ENCODE peak calls at places on chromosomes 2 and 18, in seven cellular contexts. One of them, this sample, is unnamed.

GRCh38 chr2:60998628-60999545 is 18.6 kb upstream of the PEX13 start:
- DNase-seq in HCT116: no peak
- DNase-seq in K562: peak; percentile 65
- DNase-seq in SK-N-SH: peak; percentile 52
- DNase-seq in HepG2: peak; percentile 62
- DNase-seq in H1: no peak
- DNase-seq in GM12878: no peak
- DNase-seq in this sample: peak; percentile 62

GRCh38 chr2:234770081-234770506 is 181.7 kb upstream of the SH3BP4 start:
- DNase-seq in HCT116: no peak
- DNase-seq in K562: no peak
- DNase-seq in SK-N-SH: peak; percentile 57
- DNase-seq in HepG2: no peak
- DNase-seq in H1: no peak
- DNase-seq in GM12878: no peak
- DNase-seq in this sample: no peak

GRCh38 chr2:112627060-112628040 is 18.4 kb upstream of the SLC20A1 start:
- DNase-seq in HCT116: no peak
- DNase-seq in K562: peak; percentile 53
- DNase-seq in SK-N-SH: no peak
- DNase-seq in HepG2: no peak
- DNase-seq in H1: no peak
- DNase-seq in GM12878: no peak
- DNase-seq in this sample: no peak

GRCh38 chr2:225456619-225457260 is 57.2 kb downstream of the NYAP2 start:
- DNase-seq in HCT116: no peak
- DNase-seq in K562: peak; percentile 57
- DNase-seq in SK-N-SH: no peak
- DNase-seq in HepG2: no peak
- DNase-seq in H1: no peak
- DNase-seq in GM12878: no peak
- DNase-seq in this sample: no peak

GRCh38 chr18:9876867-9877654 is 8.7 kb upstream of the TXNDC2 start:
- DNase-seq in HCT116: peak; percentile 40
- DNase-seq in K562: peak; percentile 98
- DNase-seq in SK-N-SH: peak; percentile 20
- DNase-seq in HepG2: peak; percentile 30
- DNase-seq in H1: no peak
- DNase-seq in GM12878: no peak
- DNase-seq in this sample: no peak

GRCh38 chr2:128367601-128368359 is 49.1 kb upstream of the HS6ST1 start:
- DNase-seq in HCT116: no peak
- DNase-seq in K562: no peak
- DNase-seq in SK-N-SH: no peak
- DNase-seq in HepG2: no peak
- DNase-seq in H1: no peak
- DNase-seq in GM12878: no peak
- DNase-seq in this sample: no peak

GRCh38 chr2:177721087-177721486 is 328.5 kb downstream of the AGPS start:
- DNase-seq in HCT116: no peak
- DNase-seq in K562: no peak
- DNase-seq in SK-N-SH: no peak
- DNase-seq in HepG2: peak; percentile 67
- DNase-seq in H1: no peak
- DNase-seq in GM12878: no peak
- DNase-seq in this sample: no peak

GRCh38 chr2:151973901-151974199 is 125.0 kb downstream of the CACNB4 start:
- DNase-seq in HCT116: no peak
- DNase-seq in K562: no peak
- DNase-seq in SK-N-SH: peak; percentile 73
- DNase-seq in HepG2: peak; percentile 66
- DNase-seq in H1: peak; percentile 55
- DNase-seq in GM12878: no peak
- DNase-seq in this sample: no peak

GRCh38 chr18:24212939-24213338 is 74.1 kb downstream of the CABYR start:
- DNase-seq in HCT116: peak; percentile 94
- DNase-seq in K562: no peak
- DNase-seq in SK-N-SH: no peak
- DNase-seq in HepG2: peak; percentile 14
- DNase-seq in H1: no peak
- DNase-seq in GM12878: no peak
- DNase-seq in this sample: no peak

GRCh38 chr2:211899871-211900482 is 638.6 kb downstream of the ERBB4 start:
- DNase-seq in HCT116: no peak
- DNase-seq in K562: no peak
- DNase-seq in SK-N-SH: no peak
- DNase-seq in HepG2: no peak
- DNase-seq in H1: no peak
- DNase-seq in GM12878: no peak
- DNase-seq in this sample: no peak

GRCh38 chr2:121173112-121173511 is 111.9 kb downstream of the TFCP2L1 start:
- DNase-seq in HCT116: no peak
- DNase-seq in K562: no peak
- DNase-seq in SK-N-SH: no peak
- DNase-seq in HepG2: no peak
- DNase-seq in H1: no peak
- DNase-seq in GM12878: no peak
- DNase-seq in this sample: no peak

GRCh38 chr2:39913648-39914456 is 134.8 kb upstream of the THUMPD2 start:
- DNase-seq in HCT116: peak; percentile 59
- DNase-seq in K562: peak; percentile 57
- DNase-seq in SK-N-SH: peak; percentile 57
- DNase-seq in HepG2: peak; percentile 60
- DNase-seq in H1: no peak
- DNase-seq in GM12878: peak; percentile 7
- DNase-seq in this sample: peak; percentile 13

GRCh38 chr2:64361151-64361938 is 92.6 kb upstream of the LGALSL start:
- DNase-seq in HCT116: no peak
- DNase-seq in K562: no peak
- DNase-seq in SK-N-SH: no peak
- DNase-seq in HepG2: no peak
- DNase-seq in H1: no peak
- DNase-seq in GM12878: no peak
- DNase-seq in this sample: no peak

GRCh38 chr18:31230495-31230894 is 67.8 kb upstream of the DSC1 start:
- DNase-seq in HCT116: peak; percentile 89
- DNase-seq in K562: no peak
- DNase-seq in SK-N-SH: no peak
- DNase-seq in HepG2: peak; percentile 89
- DNase-seq in H1: no peak
- DNase-seq in GM12878: peak; percentile 52
- DNase-seq in this sample: no peak

GRCh38 chr2:109299466-109299865 is 170.5 kb downstream of the SH3RF3 start:
- DNase-seq in HCT116: no peak
- DNase-seq in K562: no peak
- DNase-seq in SK-N-SH: no peak
- DNase-seq in HepG2: no peak
- DNase-seq in H1: no peak
- DNase-seq in GM12878: no peak
- DNase-seq in this sample: no peak

GRCh38 chr2:121480826-121481225 is 49.9 kb upstream of the RNU4ATAC start:
- DNase-seq in HCT116: no peak
- DNase-seq in K562: no peak
- DNase-seq in SK-N-SH: peak; percentile 76
- DNase-seq in HepG2: no peak
- DNase-seq in H1: no peak
- DNase-seq in GM12878: no peak
- DNase-seq in this sample: no peak

GRCh38 chr2:100193334-100193733 is 50.9 kb upstream of the AFF3 start:
- DNase-seq in HCT116: no peak
- DNase-seq in K562: peak; percentile 35
- DNase-seq in SK-N-SH: no peak
- DNase-seq in HepG2: no peak
- DNase-seq in H1: no peak
- DNase-seq in GM12878: no peak
- DNase-seq in this sample: no peak

GRCh38 chr2:229060147-229060546 is 210.9 kb downstream of the PID1 start:
- DNase-seq in HCT116: no peak
- DNase-seq in K562: no peak
- DNase-seq in SK-N-SH: no peak
- DNase-seq in HepG2: no peak
- DNase-seq in H1: no peak
- DNase-seq in GM12878: no peak
- DNase-seq in this sample: no peak

GRCh38 chr2:229154381-229154780 is 116.7 kb downstream of the PID1 start:
- DNase-seq in HCT116: no peak
- DNase-seq in K562: no peak
- DNase-seq in SK-N-SH: no peak
- DNase-seq in HepG2: no peak
- DNase-seq in H1: no peak
- DNase-seq in GM12878: no peak
- DNase-seq in this sample: no peak

GRCh38 chr2:189274412-189274811 is 94.9 kb upstream of the COL5A2 start:
- DNase-seq in HCT116: no peak
- DNase-seq in K562: no peak
- DNase-seq in SK-N-SH: no peak
- DNase-seq in HepG2: no peak
- DNase-seq in H1: no peak
- DNase-seq in GM12878: no peak
- DNase-seq in this sample: no peak

DNA sequence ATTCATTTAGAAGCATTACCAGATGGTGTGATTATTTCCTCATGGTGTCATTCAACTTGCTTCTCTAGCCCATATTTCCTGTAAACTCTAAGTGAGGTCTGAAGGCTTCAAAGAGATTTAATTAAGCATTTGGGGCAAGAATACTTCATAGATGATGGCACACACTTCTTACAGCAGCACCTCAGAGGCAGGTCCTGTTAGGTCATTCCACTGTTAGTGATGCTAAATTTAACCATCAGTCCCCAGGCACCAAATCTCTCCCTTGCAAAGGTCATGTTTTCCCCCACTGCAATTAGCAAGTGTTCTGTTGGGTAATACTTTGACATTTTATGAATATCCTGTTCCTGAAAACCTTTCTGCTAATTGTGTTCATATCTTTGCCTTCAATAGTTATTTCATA is 117.1 kb downstream of the STK39 start:
- DNase-seq in HCT116: no peak
- DNase-seq in K562: no peak
- DNase-seq in SK-N-SH: no peak
- DNase-seq in HepG2: no peak
- DNase-seq in H1: no peak
- DNase-seq in GM12878: no peak
- DNase-seq in this sample: no peak
- TF ChIP-seq JUND in HCT116: no peak
- TF ChIP-seq JUND in K562: no peak
- TF ChIP-seq JUND in SK-N-SH: no peak
- TF ChIP-seq JUND in HepG2: no peak
- TF ChIP-seq JUND in H1: no peak
- TF ChIP-seq JUND in GM12878: no peak
- TF ChIP-seq JUND in this sample: no peak

GRCh38 chr2:129827251-129827894 is 152.1 kb upstream of the RAB6C start:
- DNase-seq in HCT116: no peak
- DNase-seq in K562: peak; percentile 14
- DNase-seq in SK-N-SH: no peak
- DNase-seq in HepG2: no peak
- DNase-seq in H1: peak; percentile 77
- DNase-seq in GM12878: no peak
- DNase-seq in this sample: no peak
- TF ChIP-seq JUND in HCT116: no peak
- TF ChIP-seq JUND in K562: no peak
- TF ChIP-seq JUND in SK-N-SH: no peak
- TF ChIP-seq JUND in HepG2: no peak
- TF ChIP-seq JUND in H1: no peak
- TF ChIP-seq JUND in GM12878: no peak
- TF ChIP-seq JUND in this sample: no peak

GRCh38 chr2:156601840-156602551 is 165.8 kb downstream of the GPD2 start:
- DNase-seq in HCT116: no peak
- DNase-seq in K562: no peak
- DNase-seq in SK-N-SH: no peak
- DNase-seq in HepG2: no peak
- DNase-seq in H1: no peak
- DNase-seq in GM12878: no peak
- DNase-seq in this sample: no peak
- TF ChIP-seq JUND in HCT116: no peak
- TF ChIP-seq JUND in K562: no peak
- TF ChIP-seq JUND in SK-N-SH: no peak
- TF ChIP-seq JUND in HepG2: no peak
- TF ChIP-seq JUND in H1: no peak
- TF ChIP-seq JUND in GM12878: no peak
- TF ChIP-seq JUND in this sample: no peak

GRCh38 chr2:238645095-238645494 is 202.8 kb upstream of the TWIST2 start:
- DNase-seq in HCT116: no peak
- DNase-seq in K562: no peak
- DNase-seq in SK-N-SH: no peak
- DNase-seq in HepG2: no peak
- DNase-seq in H1: peak; percentile 26
- DNase-seq in GM12878: no peak
- DNase-seq in this sample: no peak
- TF ChIP-seq JUND in HCT116: no peak
- TF ChIP-seq JUND in K562: no peak
- TF ChIP-seq JUND in SK-N-SH: no peak
- TF ChIP-seq JUND in HepG2: no peak
- TF ChIP-seq JUND in H1: no peak
- TF ChIP-seq JUND in GM12878: no peak
- TF ChIP-seq JUND in this sample: no peak

GRCh38 chr18:919078-919477 is 14.4 kb downstream of the ADCYAP1 start:
- DNase-seq in HCT116: no peak
- DNase-seq in K562: no peak
- DNase-seq in SK-N-SH: no peak
- DNase-seq in HepG2: no peak
- DNase-seq in H1: no peak
- DNase-seq in GM12878: no peak
- DNase-seq in this sample: no peak
- TF ChIP-seq JUND in HCT116: no peak
- TF ChIP-seq JUND in K562: no peak
- TF ChIP-seq JUND in SK-N-SH: no peak
- TF ChIP-seq JUND in HepG2: no peak
- TF ChIP-seq JUND in H1: no peak
- TF ChIP-seq JUND in GM12878: no peak
- TF ChIP-seq JUND in this sample: no peak

GRCh38 chr2:97857553-97857952 is 138.2 kb downstream of the TMEM131 start:
- DNase-seq in HCT116: no peak
- DNase-seq in K562: no peak
- DNase-seq in SK-N-SH: no peak
- DNase-seq in HepG2: no peak
- DNase-seq in H1: no peak
- DNase-seq in GM12878: no peak
- DNase-seq in this sample: no peak
- TF ChIP-seq JUND in HCT116: no peak
- TF ChIP-seq JUND in K562: no peak
- TF ChIP-seq JUND in SK-N-SH: no peak
- TF ChIP-seq JUND in HepG2: no peak
- TF ChIP-seq JUND in H1: no peak
- TF ChIP-seq JUND in GM12878: no peak
- TF ChIP-seq JUND in this sample: no peak

DNA sequence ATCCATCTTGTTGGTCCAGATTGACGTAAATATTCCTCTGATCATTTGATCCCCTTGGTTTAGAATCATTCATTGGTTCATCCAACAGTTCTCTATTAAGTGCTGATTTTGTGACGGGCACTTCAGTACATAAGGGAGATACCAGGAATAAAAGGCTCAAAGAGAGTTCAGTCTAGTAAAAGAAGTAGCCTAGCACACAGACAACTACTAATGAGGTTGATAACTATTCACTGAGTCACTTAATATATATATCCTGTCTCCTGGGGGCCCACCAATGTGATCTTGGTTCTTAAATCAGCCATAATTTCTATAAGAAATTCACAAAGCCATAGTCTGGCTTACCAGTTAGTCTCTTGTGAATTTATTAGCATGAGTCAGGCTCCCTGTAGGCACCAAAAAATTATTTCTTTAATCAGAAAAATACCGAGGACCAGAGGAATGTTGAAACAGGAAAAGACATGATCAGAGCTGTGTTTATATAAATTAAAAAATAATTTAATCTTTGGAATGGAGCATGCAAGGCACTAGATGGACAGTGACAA is 10.4 kb downstream of the KCNE4 start:
- DNase-seq in HCT116: no peak
- DNase-seq in K562: no peak
- DNase-seq in SK-N-SH: no peak
- DNase-seq in HepG2: no peak
- DNase-seq in H1: no peak
- DNase-seq in GM12878: no peak
- DNase-seq in this sample: no peak
- TF ChIP-seq JUND in HCT116: no peak
- TF ChIP-seq JUND in K562: no peak
- TF ChIP-seq JUND in SK-N-SH: no peak
- TF ChIP-seq JUND in HepG2: no peak
- TF ChIP-seq JUND in H1: no peak
- TF ChIP-seq JUND in GM12878: no peak
- TF ChIP-seq JUND in this sample: no peak

This sample was measured in T47D.